ENCODE peak calls at places on chromosomes 7 and 10, in eight cellular contexts. One of them, this sample, is unnamed. For H3K36me3 and H3K9me3, the result is how much of the 10 kb centered on the place peaks cover.

GRCh38 chr10:63264852-63265617 is 131.9 kb downstream of the NRBF2 start:
- DNase-seq in uterus: no peak
- DNase-seq in heart right ventricle: no peak
- DNase-seq in CD8-positive, alpha-beta T cell: no peak
- DNase-seq in suprapubic skin: no peak
- DNase-seq in DND-41: peak
- DNase-seq in testis: peak
- DNase-seq in BE2C: peak
- DNase-seq in this sample: no peak

GRCh38 chr7:155815332-155816191 is 3.3 kb upstream of the SHH start:
- DNase-seq in uterus: no peak
- DNase-seq in heart right ventricle: peak
- DNase-seq in CD8-positive, alpha-beta T cell: peak
- DNase-seq in suprapubic skin: no peak
- DNase-seq in DND-41: peak
- DNase-seq in testis: peak
- DNase-seq in BE2C: peak
- DNase-seq in this sample: no peak

GRCh38 chr10:89773081-89773480 is 71.7 kb downstream of the KIF20B start:
- DNase-seq in uterus: no peak
- DNase-seq in heart right ventricle: no peak
- DNase-seq in CD8-positive, alpha-beta T cell: no peak
- DNase-seq in suprapubic skin: no peak
- DNase-seq in DND-41: no peak
- DNase-seq in testis: no peak
- DNase-seq in BE2C: no peak
- DNase-seq in this sample: no peak

GRCh38 chr10:109504401-109504800 is 418.9 kb downstream of the XPNPEP1 start:
- DNase-seq in uterus: no peak
- DNase-seq in heart right ventricle: no peak
- DNase-seq in CD8-positive, alpha-beta T cell: no peak
- DNase-seq in suprapubic skin: no peak
- DNase-seq in DND-41: no peak
- DNase-seq in testis: no peak
- DNase-seq in BE2C: peak
- DNase-seq in this sample: no peak

GRCh38 chr10:109676703-109677102 is 246.6 kb downstream of the XPNPEP1 start:
- DNase-seq in uterus: no peak
- DNase-seq in heart right ventricle: no peak
- DNase-seq in CD8-positive, alpha-beta T cell: no peak
- DNase-seq in suprapubic skin: no peak
- DNase-seq in DND-41: no peak
- DNase-seq in testis: no peak
- DNase-seq in BE2C: no peak
- DNase-seq in this sample: no peak

GRCh38 chr7:55339033-55339995 is 25.8 kb upstream of the LANCL2 start:
- DNase-seq in uterus: no peak
- DNase-seq in heart right ventricle: no peak
- DNase-seq in CD8-positive, alpha-beta T cell: no peak
- DNase-seq in suprapubic skin: no peak
- DNase-seq in DND-41: no peak
- DNase-seq in testis: no peak
- DNase-seq in BE2C: no peak
- DNase-seq in this sample: no peak

GRCh38 chr7:151060416-151061234 is 1.2 kb downstream of the SLC4A2 start:
- DNase-seq in uterus: peak
- DNase-seq in heart right ventricle: no peak
- DNase-seq in CD8-positive, alpha-beta T cell: no peak
- DNase-seq in suprapubic skin: no peak
- DNase-seq in DND-41: peak
- DNase-seq in testis: peak
- DNase-seq in BE2C: peak
- DNase-seq in this sample: no peak

GRCh38 chr7:47803846-47804245 is 144.4 kb downstream of the PKD1L1 start:
- DNase-seq in uterus: no peak
- DNase-seq in heart right ventricle: no peak
- DNase-seq in CD8-positive, alpha-beta T cell: no peak
- DNase-seq in suprapubic skin: no peak
- DNase-seq in DND-41: no peak
- DNase-seq in testis: no peak
- DNase-seq in BE2C: no peak
- DNase-seq in this sample: no peak

GRCh38 chr7:105685099-105685609 is 103.9 kb upstream of the EFCAB10 start:
- DNase-seq in uterus: no peak
- DNase-seq in heart right ventricle: no peak
- DNase-seq in CD8-positive, alpha-beta T cell: no peak
- DNase-seq in suprapubic skin: no peak
- DNase-seq in DND-41: no peak
- DNase-seq in testis: no peak
- DNase-seq in BE2C: no peak
- DNase-seq in this sample: no peak

GRCh38 chr7:102291916-102292267 is 5.2 kb downstream of the SH2B2 start:
- DNase-seq in uterus: no peak
- DNase-seq in heart right ventricle: no peak
- DNase-seq in CD8-positive, alpha-beta T cell: no peak
- DNase-seq in suprapubic skin: no peak
- DNase-seq in DND-41: no peak
- DNase-seq in testis: no peak
- DNase-seq in BE2C: no peak
- DNase-seq in this sample: no peak

GRCh38 chr7:149180713-149181112 is 14.6 kb upstream of the ZNF282 start:
- DNase-seq in uterus: no peak
- DNase-seq in heart right ventricle: no peak
- DNase-seq in CD8-positive, alpha-beta T cell: no peak
- DNase-seq in suprapubic skin: no peak
- DNase-seq in DND-41: no peak
- DNase-seq in testis: no peak
- DNase-seq in BE2C: no peak
- DNase-seq in this sample: no peak

GRCh38 chr7:149184274-149184673 is 11.1 kb upstream of the ZNF282 start:
- DNase-seq in uterus: no peak
- DNase-seq in heart right ventricle: no peak
- DNase-seq in CD8-positive, alpha-beta T cell: no peak
- DNase-seq in suprapubic skin: no peak
- DNase-seq in DND-41: no peak
- DNase-seq in testis: no peak
- DNase-seq in BE2C: no peak
- DNase-seq in this sample: no peak

GRCh38 chr7:149181136-149181790 is 14.1 kb upstream of the ZNF282 start:
- DNase-seq in uterus: no peak
- DNase-seq in heart right ventricle: no peak
- DNase-seq in CD8-positive, alpha-beta T cell: no peak
- DNase-seq in suprapubic skin: no peak
- DNase-seq in DND-41: no peak
- DNase-seq in testis: no peak
- DNase-seq in BE2C: no peak
- DNase-seq in this sample: no peak

GRCh38 chr7:149175150-149175549 is 20.2 kb upstream of the ZNF282 start:
- DNase-seq in uterus: no peak
- DNase-seq in heart right ventricle: no peak
- DNase-seq in CD8-positive, alpha-beta T cell: no peak
- DNase-seq in suprapubic skin: no peak
- DNase-seq in DND-41: no peak
- DNase-seq in testis: no peak
- DNase-seq in BE2C: no peak
- DNase-seq in this sample: no peak

DNA sequence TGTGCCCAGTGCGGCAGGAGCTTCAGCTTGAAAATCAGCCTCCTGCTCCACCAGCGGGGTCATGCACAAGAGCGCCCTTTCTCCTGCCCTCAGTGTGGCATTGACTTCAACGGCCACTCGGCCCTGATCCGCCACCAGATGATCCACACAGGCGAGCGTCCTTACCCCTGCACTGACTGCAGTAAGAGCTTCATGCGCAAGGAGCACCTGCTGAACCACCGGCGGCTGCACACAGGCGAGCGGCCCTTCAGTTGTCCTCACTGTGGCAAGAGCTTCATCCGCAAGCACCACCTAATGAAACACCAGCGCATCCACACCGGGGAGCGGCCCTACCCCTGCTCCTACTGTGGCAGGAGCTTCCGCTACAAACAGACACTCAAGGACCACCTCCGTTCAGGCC is 16.1 kb upstream of the ZNF282 start:
- DNase-seq in uterus: no peak
- DNase-seq in heart right ventricle: no peak
- DNase-seq in CD8-positive, alpha-beta T cell: no peak
- DNase-seq in suprapubic skin: no peak
- DNase-seq in DND-41: no peak
- DNase-seq in testis: no peak
- DNase-seq in BE2C: no peak
- DNase-seq in this sample: no peak
- H3K36me3 ChIP-seq in uterus: under half
- H3K36me3 ChIP-seq in heart right ventricle: half or more
- H3K36me3 ChIP-seq in CD8-positive, alpha-beta T cell: under half
- H3K36me3 ChIP-seq in suprapubic skin: half or more
- H3K36me3 ChIP-seq in DND-41: half or more
- H3K36me3 ChIP-seq in testis: under half
- H3K36me3 ChIP-seq in BE2C: half or more
- H3K36me3 ChIP-seq in this sample: under half

GRCh38 chr10:125151170-125151823 is 9.1 kb downstream of the CTBP2 start:
- DNase-seq in uterus: no peak
- DNase-seq in heart right ventricle: no peak
- DNase-seq in CD8-positive, alpha-beta T cell: no peak
- DNase-seq in suprapubic skin: no peak
- DNase-seq in DND-41: no peak
- DNase-seq in testis: no peak
- DNase-seq in BE2C: no peak
- DNase-seq in this sample: no peak
- H3K9me3 ChIP-seq in uterus: under half
- H3K9me3 ChIP-seq in heart right ventricle: under half
- H3K9me3 ChIP-seq in CD8-positive, alpha-beta T cell: under half
- H3K9me3 ChIP-seq in suprapubic skin: under half
- H3K9me3 ChIP-seq in DND-41: under half
- H3K9me3 ChIP-seq in testis: under half
- H3K9me3 ChIP-seq in BE2C: under half
- H3K9me3 ChIP-seq in this sample: under half

GRCh38 chr7:116899308-116899707 is 36.9 kb downstream of the CAPZA2 start:
- DNase-seq in uterus: no peak
- DNase-seq in heart right ventricle: no peak
- DNase-seq in CD8-positive, alpha-beta T cell: no peak
- DNase-seq in suprapubic skin: no peak
- DNase-seq in DND-41: no peak
- DNase-seq in testis: no peak
- DNase-seq in BE2C: no peak
- DNase-seq in this sample: no peak

GRCh38 chr7:116901143-116901542 is 38.8 kb downstream of the CAPZA2 start:
- DNase-seq in uterus: no peak
- DNase-seq in heart right ventricle: no peak
- DNase-seq in CD8-positive, alpha-beta T cell: no peak
- DNase-seq in suprapubic skin: no peak
- DNase-seq in DND-41: no peak
- DNase-seq in testis: no peak
- DNase-seq in BE2C: no peak
- DNase-seq in this sample: no peak

GRCh38 chr7:116897661-116898060 is 35.3 kb downstream of the CAPZA2 start:
- DNase-seq in uterus: no peak
- DNase-seq in heart right ventricle: no peak
- DNase-seq in CD8-positive, alpha-beta T cell: no peak
- DNase-seq in suprapubic skin: no peak
- DNase-seq in DND-41: no peak
- DNase-seq in testis: no peak
- DNase-seq in BE2C: no peak
- DNase-seq in this sample: no peak

DNA sequence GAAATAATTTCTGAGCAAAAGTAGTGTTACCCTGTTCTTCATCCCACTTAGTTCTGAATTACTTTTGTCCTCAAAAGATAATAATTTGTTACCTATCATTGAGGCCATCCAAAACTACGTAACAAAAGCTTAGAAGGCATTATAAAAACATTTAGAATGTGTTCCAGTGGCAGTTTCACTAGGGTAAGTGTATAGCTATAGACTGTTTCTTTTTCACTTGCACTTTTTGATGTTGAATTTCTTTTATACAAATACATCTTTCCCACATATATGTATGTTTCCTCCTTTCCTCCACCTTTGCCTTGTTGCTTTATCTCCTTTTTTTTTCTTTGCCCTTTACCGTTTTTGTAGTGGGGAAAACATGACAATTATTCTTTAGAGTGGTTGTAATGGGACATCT is 33.5 kb downstream of the CAPZA2 start:
- DNase-seq in uterus: no peak
- DNase-seq in heart right ventricle: no peak
- DNase-seq in CD8-positive, alpha-beta T cell: no peak
- DNase-seq in suprapubic skin: no peak
- DNase-seq in DND-41: no peak
- DNase-seq in testis: no peak
- DNase-seq in BE2C: no peak
- DNase-seq in this sample: no peak
- H3K36me3 ChIP-seq in uterus: under half
- H3K36me3 ChIP-seq in heart right ventricle: half or more
- H3K36me3 ChIP-seq in CD8-positive, alpha-beta T cell: under half
- H3K36me3 ChIP-seq in suprapubic skin: under half
- H3K36me3 ChIP-seq in DND-41: half or more
- H3K36me3 ChIP-seq in testis: under half
- H3K36me3 ChIP-seq in BE2C: under half
- H3K36me3 ChIP-seq in this sample: under half

GRCh38 chr10:29839826-29840515 is 205.2 kb upstream of the SVIL start:
- DNase-seq in uterus: no peak
- DNase-seq in heart right ventricle: no peak
- DNase-seq in CD8-positive, alpha-beta T cell: no peak
- DNase-seq in suprapubic skin: no peak
- DNase-seq in DND-41: no peak
- DNase-seq in testis: no peak
- DNase-seq in BE2C: no peak
- DNase-seq in this sample: no peak

GRCh38 chr10:29837586-29837985 is 202.8 kb upstream of the SVIL start:
- DNase-seq in uterus: no peak
- DNase-seq in heart right ventricle: no peak
- DNase-seq in CD8-positive, alpha-beta T cell: no peak
- DNase-seq in suprapubic skin: no peak
- DNase-seq in DND-41: no peak
- DNase-seq in testis: peak
- DNase-seq in BE2C: no peak
- DNase-seq in this sample: no peak

GRCh38 chr10:29840516-29841276 is 205.9 kb upstream of the SVIL start:
- DNase-seq in uterus: no peak
- DNase-seq in heart right ventricle: no peak
- DNase-seq in CD8-positive, alpha-beta T cell: no peak
- DNase-seq in suprapubic skin: no peak
- DNase-seq in DND-41: no peak
- DNase-seq in testis: no peak
- DNase-seq in BE2C: no peak
- DNase-seq in this sample: no peak

GRCh38 chr10:29836396-29836795 is 201.6 kb upstream of the SVIL start:
- DNase-seq in uterus: no peak
- DNase-seq in heart right ventricle: no peak
- DNase-seq in CD8-positive, alpha-beta T cell: no peak
- DNase-seq in suprapubic skin: no peak
- DNase-seq in DND-41: no peak
- DNase-seq in testis: no peak
- DNase-seq in BE2C: no peak
- DNase-seq in this sample: no peak

DNA sequence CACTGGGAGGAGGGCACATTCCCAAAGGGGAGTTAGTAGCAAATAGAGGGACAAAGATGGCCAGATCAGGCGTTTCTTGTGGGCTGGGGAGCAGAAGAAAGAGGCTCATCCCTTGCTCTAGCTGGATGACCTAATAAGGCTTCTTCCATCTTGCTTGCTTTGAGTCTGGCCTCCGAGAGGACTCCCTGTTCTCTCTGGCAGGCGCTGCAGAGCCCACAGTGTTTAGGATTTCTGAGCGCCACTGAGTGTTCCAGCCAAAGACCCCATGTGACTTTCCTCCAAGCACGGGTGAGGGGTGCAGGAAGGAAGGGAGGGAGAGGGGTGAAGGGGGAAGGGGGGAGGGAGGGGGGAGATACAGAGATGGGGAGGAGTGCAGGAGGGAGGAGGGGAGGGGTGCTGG is 203.8 kb upstream of the SVIL start:
- DNase-seq in uterus: no peak
- DNase-seq in heart right ventricle: no peak
- DNase-seq in CD8-positive, alpha-beta T cell: no peak
- DNase-seq in suprapubic skin: no peak
- DNase-seq in DND-41: peak
- DNase-seq in testis: peak
- DNase-seq in BE2C: no peak
- DNase-seq in this sample: no peak
- H3K9me3 ChIP-seq in uterus: under half
- H3K9me3 ChIP-seq in heart right ventricle: under half
- H3K9me3 ChIP-seq in CD8-positive, alpha-beta T cell: under half
- H3K9me3 ChIP-seq in suprapubic skin: under half
- H3K9me3 ChIP-seq in DND-41: under half
- H3K9me3 ChIP-seq in testis: under half
- H3K9me3 ChIP-seq in BE2C: under half
- H3K9me3 ChIP-seq in this sample: under half